ENCODE peak calls at places on chromosomes 11 and 22, in six cellular contexts. Y is thoracic aorta; S is RCC 7860; N is memory B cell; D is epithelial cell of proximal tubule; A is naive thymus-derived CD8-positive, alpha-beta T cell. X is an unnamed sample.
A peak's percentile ranks its signal among the peaks of the same experiment; 100 is the strongest.

GRCh38 chr11:76918941-76919386 is 58.2 kb downstream of the ACER3 start:
- DNase-seq in A (no peak), D (no peak), S (peak; percentile 44), Y (no peak), N (no peak), X (peak; percentile 73)

GRCh38 chr22:22703715-22704114 is 59.3 kb downstream of the GGTLC2 start:
- DNase-seq in A (no peak), Y (no peak), D (no peak), N (no peak), S (no peak), X (no peak)

GRCh38 chr22:21760640-21761039 is 25.0 kb upstream of the YPEL1 start:
- DNase-seq in S (no peak), N (no peak), Y (no peak), A (no peak), D (no peak), X (no peak)

GRCh38 chr11:1647901-1648721 is 18.5 kb downstream of the KRTAP5-5 start:
- DNase-seq in N (no peak), A (no peak), Y (no peak), D (no peak), S (no peak), X (peak; percentile 35)

GRCh38 chr11:27423125-27423524 is 49.5 kb downstream of the LGR4 start:
- DNase-seq in A (no peak), S (no peak), N (no peak), D (peak; percentile 61), Y (no peak), X (peak; percentile 43)

GRCh38 chr11:107496011-107496410 is 38.4 kb upstream of the CWF19L2 start:
- DNase-seq in Y (no peak), S (no peak), N (no peak), D (peak; percentile 54), A (no peak), X (no peak)

GRCh38 chr11:123100378-123101085 is 38.6 kb upstream of the HSPA8 start:
- DNase-seq in A (no peak), Y (no peak), D (no peak), N (no peak), S (no peak), X (peak; percentile 23)

GRCh38 chr22:37167981-37168647 is 18.4 kb upstream of the IL2RB start:
- DNase-seq in S (no peak), Y (no peak), D (no peak), A (no peak), N (no peak), X (no peak)

GRCh38 chr11:119506436-119506835 is 83.5 kb upstream of the THY1 start:
- DNase-seq in A (no peak), Y (no peak), N (no peak), D (no peak), S (no peak), X (no peak)

GRCh38 chr22:38967451-38968450 is 10.3 kb downstream of the APOBEC3A start:
- DNase-seq in S (no peak), D (no peak), N (no peak), Y (no peak), A (no peak), X (no peak)

GRCh38 chr11:37643968-37644367 is 1045.9 kb upstream of the RAG2 start:
- DNase-seq in D (no peak), A (no peak), S (no peak), N (no peak), Y (no peak), X (no peak)

GRCh38 chr11:72712168-72712721 is 38.0 kb upstream of the PDE2A start:
- DNase-seq in A (no peak), D (no peak), Y (no peak), N (no peak), S (no peak), X (no peak)

GRCh38 chr22:49546811-49547585 is 280.7 kb downstream of the BRD1 start:
- DNase-seq in D (no peak), N (no peak), S (no peak), Y (no peak), A (no peak), X (no peak)

GRCh38 chr11:121559812-121560211 is 107.0 kb upstream of the SORL1-AS1 start:
- DNase-seq in S (no peak), N (no peak), D (no peak), Y (no peak), A (no peak), X (no peak)

X was measured in GM23338.